ENCODE peak calls at places on chromosome 17, in seven cellular contexts. P is PC-9, Y is bronchial epithelial cell, N is mucosa of descending colon, K is WTC11, X is sigmoid colon, D is endothelial cell. W is an unnamed sample.

GRCh38 chr17:73279704-73280103 is 18.0 kb upstream of the CPSF4L start:
- DNase-seq in X (no peak), N (no peak), P (no peak), D (no peak), K (no peak), Y (no peak), W (no peak)

GRCh38 chr17:69523252-69523861 is 108.9 kb downstream of the MAP2K6 start:
- DNase-seq in Y (peak; percentile 54), K (no peak), X (no peak), P (peak; percentile 10), D (peak; percentile 32), N (no peak), W (no peak)

GRCh38 chr17:67994827-67995567 is 1.3 kb downstream of the C17orf58 start:
- DNase-seq in X (no peak), P (no peak), Y (peak; percentile 80), K (no peak), N (no peak), D (no peak), W (peak; percentile 80)

GRCh38 chr17:73630531-73630930 is 13.7 kb downstream of the SDK2 start:
- DNase-seq in N (no peak), Y (no peak), P (no peak), D (no peak), K (no peak), X (peak; percentile 68), W (no peak)

GRCh38 chr17:71855000-71855399 is 265.8 kb upstream of the SOX9 start:
- DNase-seq in X (no peak), Y (no peak), K (no peak), P (no peak), N (no peak), D (no peak), W (no peak)

GRCh38 chr17:73430165-73430680 is 118.4 kb upstream of the CDC42EP4 start:
- DNase-seq in X (no peak), N (no peak), D (no peak), K (no peak), Y (no peak), P (no peak), W (no peak)

GRCh38 chr17:80856863-80857488 is 134.7 kb upstream of the CHMP6 start:
- DNase-seq in N (no peak), X (peak; percentile 58), K (no peak), Y (no peak), P (no peak), D (no peak), W (no peak)

GRCh38 chr17:1002771-1003555 is 6.0 kb downstream of the TIMM22 start:
- DNase-seq in X (no peak), Y (no peak), P (no peak), N (no peak), D (no peak), K (no peak), W (no peak)

GRCh38 chr17:44587339-44587738 is 30.1 kb downstream of the FZD2 start:
- DNase-seq in K (no peak), N (no peak), D (no peak), P (peak; percentile 84), X (no peak), Y (peak; percentile 93), W (peak; percentile 52)

GRCh38 chr17:68600881-68601564 is at the start of gene FAM20A:
- DNase-seq in P (no peak), Y (no peak), D (peak; percentile 19), N (peak; percentile 40), X (no peak), K (peak; percentile 45), W (no peak)

GRCh38 chr17:8326591-8327583 is 12.8 kb upstream of the ODF4 start:
- DNase-seq in K (peak; percentile 47), X (peak; percentile 72), N (no peak), D (peak; percentile 50), Y (no peak), P (no peak), W (no peak)

GRCh38 chr17:32483451-32484019 is 3.3 kb upstream of the CDK5R1 start:
- DNase-seq in P (peak; percentile 37), N (peak; percentile 46), Y (peak; percentile 51), K (peak; percentile 59), D (peak; percentile 38), X (peak; percentile 81), W (no peak)

GRCh38 chr17:27504188-27504995 is 48.1 kb downstream of the KSR1 start:
- DNase-seq in Y (no peak), X (no peak), D (no peak), K (no peak), P (no peak), N (no peak), W (no peak)

GRCh38 chr17:50864747-50865059 is 1.5 kb downstream of the TOB1 start:
- DNase-seq in K (no peak), X (no peak), D (no peak), Y (no peak), N (no peak), P (no peak), W (no peak)

GRCh38 chr17:50861822-50862528 is 4.2 kb downstream of the TOB1 start:
- DNase-seq in N (no peak), P (no peak), K (no peak), Y (no peak), D (no peak), X (no peak), W (no peak)

GRCh38 chr17:50865060-50865867 is 890 bp downstream of the TOB1 start:
- DNase-seq in K (peak; percentile 73), D (peak; percentile 36), P (peak; percentile 77), X (peak; percentile 85), N (peak; percentile 80), Y (peak; percentile 29), W (no peak)

GRCh38 chr17:50863931-50864330 is 2.2 kb downstream of the TOB1 start:
- DNase-seq in K (no peak), P (no peak), D (no peak), X (no peak), N (no peak), Y (no peak), W (no peak)

DNA sequence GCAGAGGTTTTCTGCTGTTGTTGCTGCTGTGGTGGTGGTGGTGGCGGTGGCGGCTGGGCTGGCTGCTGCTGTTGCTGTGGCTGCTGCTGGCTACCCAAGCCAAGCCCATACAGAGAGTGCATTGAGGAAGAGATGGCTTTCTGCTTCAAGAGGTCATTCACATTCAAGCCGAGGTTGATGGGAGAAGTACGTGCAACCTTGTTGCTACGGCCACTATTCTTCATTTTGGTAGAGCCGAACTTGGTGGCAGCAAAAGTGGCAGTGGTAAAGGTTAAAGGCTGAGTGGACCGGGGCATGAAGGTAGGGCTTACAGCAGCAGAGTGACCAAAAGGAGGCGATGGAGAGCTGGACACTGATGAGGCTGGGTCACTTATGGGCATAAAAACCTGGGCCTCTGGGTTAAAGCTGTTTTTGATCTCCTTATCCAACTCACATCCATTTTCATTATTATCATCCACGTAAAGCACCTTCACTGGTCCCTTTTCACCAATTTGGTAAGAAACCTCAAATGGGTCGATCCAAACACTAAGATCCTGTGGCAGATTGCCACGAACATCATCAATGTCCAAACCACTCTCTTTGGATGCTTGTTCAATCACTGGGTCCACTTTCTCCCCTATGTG is 2.8 kb downstream of the TOB1 start:
- DNase-seq in Y (peak; percentile 39), N (no peak), P (no peak), D (peak; percentile 63), K (peak; percentile 65), X (peak; percentile 79), W (no peak)
- TF ChIP-seq CTCF in Y (peak; percentile 71), N (peak; percentile 12), P (peak; percentile 72), D (peak; percentile 32), K (peak; percentile 38), X (peak; percentile 76), W (peak; percentile 90)

DNA sequence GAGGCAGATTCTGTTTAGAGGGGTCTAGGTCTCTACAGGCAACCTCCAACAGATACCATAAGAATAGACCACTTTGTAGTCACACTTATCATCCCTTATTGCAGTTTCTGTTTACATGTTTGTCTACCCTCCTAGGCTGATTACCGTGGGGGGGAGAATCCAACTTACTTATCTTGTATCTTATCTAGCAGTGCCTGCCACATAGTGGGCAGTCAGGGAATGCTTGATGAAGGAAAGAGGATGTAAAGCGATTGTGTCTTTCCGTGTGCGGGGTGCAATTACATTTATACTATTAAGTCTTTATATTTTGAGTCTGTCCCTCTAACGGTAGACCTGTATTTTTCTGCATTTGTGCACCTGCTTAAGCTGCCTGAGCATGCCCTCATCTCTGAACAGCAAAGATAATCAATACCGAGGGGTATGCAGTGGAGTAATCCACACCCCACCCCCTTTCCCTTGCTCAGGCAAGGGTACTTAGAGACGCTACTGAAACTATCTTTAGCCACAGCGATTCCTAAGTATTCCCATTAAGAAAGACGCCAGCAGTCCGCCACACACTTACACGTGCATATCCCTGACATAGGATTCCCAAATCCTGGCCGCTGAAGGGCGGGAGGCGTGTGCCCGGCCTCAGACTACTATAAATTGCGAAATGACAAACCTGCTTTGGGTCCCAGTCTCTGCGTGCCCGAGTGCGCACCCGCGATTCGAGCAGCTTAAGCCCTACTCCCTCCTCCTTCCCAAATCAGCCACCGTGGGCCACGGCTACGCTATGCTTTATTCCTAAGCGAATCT is 635 bp upstream of the AATF start:
- DNase-seq in P (no peak), Y (no peak), K (no peak), D (no peak), N (no peak), X (no peak), W (no peak)
- TF ChIP-seq CTCF in P (no peak), Y (no peak), K (no peak), D (no peak), N (no peak), X (no peak), W (peak; percentile 26)

DNA sequence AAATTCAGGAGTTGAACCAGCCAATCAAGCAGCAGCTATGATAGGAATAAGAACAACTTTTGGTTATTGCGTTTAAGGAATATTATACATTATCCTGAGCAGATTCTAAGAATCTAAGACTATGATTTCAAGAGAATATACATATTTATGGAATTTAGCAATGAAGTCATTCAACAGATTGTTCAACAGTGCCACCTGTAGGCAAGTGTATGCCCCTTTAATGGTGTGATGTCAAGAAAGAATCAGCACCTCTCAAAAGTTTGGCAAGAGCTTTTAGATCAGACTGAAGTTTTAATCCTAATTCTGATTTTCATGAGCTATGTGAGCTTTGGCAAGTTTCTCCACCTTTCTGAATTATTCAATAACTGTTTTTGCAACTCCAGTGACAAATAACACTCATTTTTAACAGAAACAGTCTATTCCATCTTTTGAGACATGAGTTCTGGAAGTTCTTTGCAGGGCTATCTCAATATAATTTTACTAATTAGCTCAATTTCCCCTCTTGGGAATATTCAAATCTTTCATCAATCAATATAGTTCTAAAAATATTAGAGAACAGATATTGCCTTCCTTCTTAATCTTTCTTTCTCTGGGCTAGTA is 474.3 kb upstream of the TOM1L1 start:
- DNase-seq in P (no peak), X (no peak), Y (peak; percentile 55), D (no peak), K (no peak), N (no peak), W (no peak)
- TF ChIP-seq CTCF in P (peak; percentile 74), X (no peak), Y (peak; percentile 57), D (peak; percentile 18), K (no peak), N (no peak), W (peak; percentile 63)

DNA sequence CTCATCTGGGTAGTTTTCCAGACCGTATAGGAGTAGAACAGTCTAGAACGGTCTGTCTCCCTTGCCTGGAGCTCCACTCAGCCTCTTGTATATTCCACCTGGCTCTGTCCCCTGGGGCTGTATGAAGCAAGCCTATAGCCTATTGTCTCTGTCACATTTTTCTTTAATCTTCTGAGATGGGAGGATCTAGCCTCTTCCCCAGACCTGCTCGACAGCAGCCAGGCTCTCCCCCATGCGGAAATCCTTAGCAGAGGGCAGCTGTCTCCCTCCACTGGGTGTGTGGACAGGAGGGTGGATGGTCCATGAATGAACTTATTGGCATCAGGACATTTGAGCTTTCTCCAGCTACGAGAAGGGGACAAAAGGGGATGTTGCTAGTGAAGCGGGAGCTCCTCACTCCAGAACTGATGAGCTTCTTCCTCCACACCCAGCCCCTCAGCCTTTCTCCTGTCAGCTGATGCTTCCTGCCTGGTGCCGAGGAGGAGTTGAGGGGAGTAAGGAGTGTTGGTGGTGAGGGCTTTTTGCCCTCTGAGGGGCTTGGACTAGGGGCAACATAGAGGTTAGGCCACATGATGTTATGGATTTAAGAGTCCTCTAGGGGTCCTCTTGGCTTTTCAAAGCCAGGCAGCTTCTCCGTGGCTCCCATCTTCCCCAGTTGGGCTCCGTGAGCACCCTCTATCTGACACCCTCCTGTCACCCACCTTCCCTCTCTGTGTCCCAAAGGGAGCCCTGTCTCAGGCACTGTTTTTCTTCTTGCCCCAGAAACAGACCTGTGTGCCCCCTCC is 28.0 kb downstream of the ARHGAP23 start:
- DNase-seq in N (no peak), X (no peak), D (no peak), K (no peak), Y (no peak), P (no peak), W (no peak)
- TF ChIP-seq CTCF in N (no peak), X (no peak), D (no peak), K (no peak), Y (no peak), P (no peak), W (peak; percentile 16)

W was measured in epithelial cell of proximal tubule.